ENCODE peak calls at places on chromosome X, in nine cellular contexts. One of them, this sample, is unnamed.

GRCh38 chrX:10533686-10534365 is 86.6 kb downstream of the MID1 start:
- DNase-seq in IMR-90: no peak
- DNase-seq in ovary: no peak
- DNase-seq in A549: no peak
- DNase-seq in uterus: no peak
- DNase-seq in esophagus muscularis mucosa: no peak
- DNase-seq in stomach: no peak
- DNase-seq in testis: no peak
- DNase-seq in HCT116: no peak
- DNase-seq in this sample: no peak

GRCh38 chrX:24988314-24988713 is 27.5 kb downstream of the ARX start:
- DNase-seq in esophagus muscularis mucosa: no peak
- DNase-seq in HCT116: no peak
- DNase-seq in IMR-90: no peak
- DNase-seq in ovary: no peak
- DNase-seq in testis: no peak
- DNase-seq in A549: no peak
- DNase-seq in uterus: no peak
- DNase-seq in stomach: no peak
- DNase-seq in this sample: no peak

GRCh38 chrX:15167826-15168225 is 102.1 kb downstream of the ASB9 start:
- DNase-seq in IMR-90: no peak
- DNase-seq in HCT116: no peak
- DNase-seq in uterus: no peak
- DNase-seq in testis: no peak
- DNase-seq in stomach: no peak
- DNase-seq in A549: no peak
- DNase-seq in ovary: no peak
- DNase-seq in esophagus muscularis mucosa: no peak
- DNase-seq in this sample: no peak

GRCh38 chrX:10231461-10231860 is 74.7 kb downstream of the CLCN4 start:
- DNase-seq in stomach: no peak
- DNase-seq in esophagus muscularis mucosa: no peak
- DNase-seq in IMR-90: no peak
- DNase-seq in HCT116: no peak
- DNase-seq in testis: no peak
- DNase-seq in uterus: no peak
- DNase-seq in ovary: no peak
- DNase-seq in A549: no peak
- DNase-seq in this sample: no peak

GRCh38 chrX:149131780-149132179 is 373.3 kb downstream of the IDS start:
- DNase-seq in ovary: no peak
- DNase-seq in stomach: no peak
- DNase-seq in A549: no peak
- DNase-seq in HCT116: no peak
- DNase-seq in IMR-90: no peak
- DNase-seq in uterus: no peak
- DNase-seq in testis: no peak
- DNase-seq in esophagus muscularis mucosa: no peak
- DNase-seq in this sample: no peak

GRCh38 chrX:34467437-34467836 is 189.6 kb downstream of the TMEM47 start:
- DNase-seq in A549: no peak
- DNase-seq in testis: no peak
- DNase-seq in stomach: no peak
- DNase-seq in esophagus muscularis mucosa: no peak
- DNase-seq in ovary: no peak
- DNase-seq in HCT116: no peak
- DNase-seq in uterus: no peak
- DNase-seq in IMR-90: no peak
- DNase-seq in this sample: no peak

GRCh38 chrX:22247169-22247568 is 25.5 kb upstream of the CBLL2 start:
- DNase-seq in ovary: no peak
- DNase-seq in esophagus muscularis mucosa: no peak
- DNase-seq in HCT116: no peak
- DNase-seq in A549: no peak
- DNase-seq in testis: no peak
- DNase-seq in IMR-90: peak; percentile 41
- DNase-seq in stomach: no peak
- DNase-seq in uterus: no peak
- DNase-seq in this sample: no peak

GRCh38 chrX:30657542-30658238 is 4.5 kb downstream of the GK start:
- DNase-seq in uterus: no peak
- DNase-seq in stomach: no peak
- DNase-seq in ovary: no peak
- DNase-seq in IMR-90: peak; percentile 69
- DNase-seq in A549: no peak
- DNase-seq in HCT116: no peak
- DNase-seq in testis: no peak
- DNase-seq in esophagus muscularis mucosa: no peak
- DNase-seq in this sample: no peak

GRCh38 chrX:650274-650673 is 19.7 kb downstream of the SHOX start:
- DNase-seq in IMR-90: no peak
- DNase-seq in esophagus muscularis mucosa: no peak
- DNase-seq in A549: no peak
- DNase-seq in stomach: no peak
- DNase-seq in ovary: no peak
- DNase-seq in uterus: no peak
- DNase-seq in testis: no peak
- DNase-seq in HCT116: no peak
- DNase-seq in this sample: no peak

GRCh38 chrX:33183366-33183765 is 28.0 kb downstream of the DMD start:
- DNase-seq in uterus: peak; percentile 47
- DNase-seq in esophagus muscularis mucosa: no peak
- DNase-seq in A549: no peak
- DNase-seq in HCT116: no peak
- DNase-seq in testis: peak; percentile 50
- DNase-seq in ovary: no peak
- DNase-seq in IMR-90: peak; percentile 82
- DNase-seq in stomach: peak; percentile 33
- DNase-seq in this sample: peak; percentile 18

GRCh38 chrX:4547218-4547836 is 833.9 kb upstream of the PRKX start:
- DNase-seq in esophagus muscularis mucosa: no peak
- DNase-seq in HCT116: peak; percentile 16
- DNase-seq in IMR-90: peak; percentile 40
- DNase-seq in ovary: peak; percentile 30
- DNase-seq in A549: peak; percentile 4
- DNase-seq in testis: peak; percentile 41
- DNase-seq in stomach: peak; percentile 65
- DNase-seq in uterus: peak; percentile 15
- DNase-seq in this sample: peak; percentile 16

GRCh38 chrX:15505104-15505503 is 4.5 kb downstream of the BMX start:
- DNase-seq in stomach: no peak
- DNase-seq in esophagus muscularis mucosa: no peak
- DNase-seq in ovary: no peak
- DNase-seq in uterus: no peak
- DNase-seq in IMR-90: no peak
- DNase-seq in testis: no peak
- DNase-seq in A549: no peak
- DNase-seq in HCT116: no peak
- DNase-seq in this sample: no peak

GRCh38 chrX:150926791-150927190 is 28.3 kb upstream of the CD99L2 start:
- DNase-seq in stomach: no peak
- DNase-seq in ovary: no peak
- DNase-seq in IMR-90: no peak
- DNase-seq in HCT116: no peak
- DNase-seq in testis: no peak
- DNase-seq in uterus: no peak
- DNase-seq in esophagus muscularis mucosa: no peak
- DNase-seq in A549: no peak
- DNase-seq in this sample: no peak

GRCh38 chrX:120697053-120697452 is 67.2 kb upstream of the C1GALT1C1 start:
- DNase-seq in testis: no peak
- DNase-seq in ovary: no peak
- DNase-seq in uterus: no peak
- DNase-seq in A549: no peak
- DNase-seq in stomach: no peak
- DNase-seq in IMR-90: no peak
- DNase-seq in HCT116: no peak
- DNase-seq in esophagus muscularis mucosa: no peak
- DNase-seq in this sample: no peak

GRCh38 chrX:147935156-147935758 is 23.5 kb downstream of the FMR1 start:
- DNase-seq in ovary: no peak
- DNase-seq in testis: no peak
- DNase-seq in IMR-90: no peak
- DNase-seq in A549: no peak
- DNase-seq in stomach: no peak
- DNase-seq in uterus: no peak
- DNase-seq in esophagus muscularis mucosa: no peak
- DNase-seq in HCT116: no peak
- DNase-seq in this sample: no peak

GRCh38 chrX:51891821-51892551 is 1.4 kb upstream of the MAGED1 start:
- DNase-seq in stomach: no peak
- DNase-seq in HCT116: no peak
- DNase-seq in IMR-90: peak; percentile 69
- DNase-seq in A549: no peak
- DNase-seq in ovary: no peak
- DNase-seq in uterus: peak; percentile 58
- DNase-seq in esophagus muscularis mucosa: no peak
- DNase-seq in testis: peak; percentile 32
- DNase-seq in this sample: no peak

GRCh38 chrX:132955710-132956109 is 2.7 kb downstream of the HS6ST2 start:
- DNase-seq in A549: no peak
- DNase-seq in stomach: no peak
- DNase-seq in testis: no peak
- DNase-seq in HCT116: no peak
- DNase-seq in ovary: peak; percentile 44
- DNase-seq in esophagus muscularis mucosa: no peak
- DNase-seq in IMR-90: no peak
- DNase-seq in uterus: no peak
- DNase-seq in this sample: no peak

DNA sequence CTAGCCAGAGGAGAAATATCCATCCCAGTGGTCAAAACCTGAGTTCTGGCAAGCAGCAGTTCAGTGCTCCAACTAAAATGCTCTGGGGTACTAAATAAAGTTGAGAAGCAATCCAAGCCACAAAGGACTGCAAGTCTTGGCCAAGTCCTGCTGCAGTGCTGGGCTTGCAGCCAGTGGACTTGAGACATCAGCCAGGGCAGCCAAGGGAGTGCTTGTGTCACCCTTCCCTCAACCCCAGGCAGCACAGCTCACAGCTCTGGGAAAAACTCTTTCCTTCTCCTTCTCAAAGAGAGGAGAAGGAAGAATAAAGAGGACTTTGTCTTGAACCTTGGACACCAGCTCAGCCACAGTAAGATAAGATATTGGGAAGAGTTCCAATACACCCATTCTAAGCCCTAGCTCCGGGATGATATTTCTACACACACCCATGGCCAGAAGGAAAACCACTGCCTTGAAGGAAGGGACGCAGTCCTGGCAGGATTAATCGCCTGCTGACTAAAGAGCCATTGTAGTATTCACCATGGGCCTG is 99.8 kb downstream of the PTCHD1 start:
- DNase-seq in A549: no peak
- DNase-seq in testis: peak; percentile 85
- DNase-seq in stomach: peak; percentile 84
- DNase-seq in ovary: peak; percentile 42
- DNase-seq in HCT116: no peak
- DNase-seq in uterus: peak; percentile 67
- DNase-seq in IMR-90: peak; percentile 2
- DNase-seq in esophagus muscularis mucosa: no peak
- DNase-seq in this sample: peak; percentile 83
- H3K27ac ChIP-seq in A549: no peak overlapping the region
- H3K27ac ChIP-seq in testis: no peak overlapping the region
- H3K27ac ChIP-seq in stomach: peak overlapping the region; percentile 64
- H3K27ac ChIP-seq in ovary: no peak overlapping the region
- H3K27ac ChIP-seq in HCT116: no peak overlapping the region
- H3K27ac ChIP-seq in uterus: peak overlapping the region; percentile 51
- H3K27ac ChIP-seq in IMR-90: no peak overlapping the region
- H3K27ac ChIP-seq in esophagus muscularis mucosa: peak overlapping the region; percentile 53
- H3K27ac ChIP-seq in this sample: no peak overlapping the region

DNA sequence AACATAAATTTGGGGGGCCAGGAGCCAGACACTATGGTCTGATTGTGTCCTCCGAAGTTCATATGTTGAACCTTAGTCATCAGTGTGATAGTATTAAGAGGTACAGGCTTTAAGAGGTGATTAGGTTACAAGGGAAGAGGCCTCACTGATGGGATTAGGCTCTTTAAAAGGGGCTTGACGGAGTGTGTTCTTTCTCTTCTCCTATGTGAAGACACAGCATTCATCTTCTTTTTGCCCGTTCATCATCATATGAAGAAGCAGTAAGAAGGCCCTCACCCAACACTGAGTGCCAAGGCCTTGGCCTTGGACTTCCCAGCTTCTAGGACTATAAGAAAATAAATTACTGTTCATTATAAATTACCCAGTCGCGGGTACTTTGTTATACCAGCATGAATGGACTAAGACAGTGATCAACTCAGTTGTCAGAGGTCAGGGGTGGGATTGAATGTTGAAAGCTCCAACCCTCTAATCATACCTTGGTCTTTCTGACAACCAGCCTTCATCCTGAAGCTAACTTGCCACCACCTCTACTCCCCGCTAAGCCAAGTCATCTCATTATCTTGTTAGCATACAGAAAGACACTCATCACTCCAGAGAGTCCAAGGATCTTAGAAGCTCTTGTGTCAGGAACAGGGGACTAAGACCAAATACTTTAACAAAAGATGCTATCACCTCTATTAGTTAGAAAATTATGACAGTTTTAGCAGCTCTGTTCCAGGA is 543.4 kb upstream of the DIPK2B start:
- DNase-seq in A549: no peak
- DNase-seq in testis: no peak
- DNase-seq in uterus: no peak
- DNase-seq in HCT116: no peak
- DNase-seq in stomach: no peak
- DNase-seq in IMR-90: no peak
- DNase-seq in ovary: no peak
- DNase-seq in esophagus muscularis mucosa: no peak
- DNase-seq in this sample: no peak
- TF ChIP-seq POLR2A in A549: no peak
- TF ChIP-seq POLR2A in testis: no peak
- TF ChIP-seq POLR2A in uterus: no peak
- TF ChIP-seq POLR2A in HCT116: no peak
- TF ChIP-seq POLR2A in stomach: no peak
- TF ChIP-seq POLR2A in IMR-90: no peak
- TF ChIP-seq POLR2A in ovary: no peak
- TF ChIP-seq POLR2A in esophagus muscularis mucosa: no peak
- TF ChIP-seq POLR2A in this sample: no peak

DNA sequence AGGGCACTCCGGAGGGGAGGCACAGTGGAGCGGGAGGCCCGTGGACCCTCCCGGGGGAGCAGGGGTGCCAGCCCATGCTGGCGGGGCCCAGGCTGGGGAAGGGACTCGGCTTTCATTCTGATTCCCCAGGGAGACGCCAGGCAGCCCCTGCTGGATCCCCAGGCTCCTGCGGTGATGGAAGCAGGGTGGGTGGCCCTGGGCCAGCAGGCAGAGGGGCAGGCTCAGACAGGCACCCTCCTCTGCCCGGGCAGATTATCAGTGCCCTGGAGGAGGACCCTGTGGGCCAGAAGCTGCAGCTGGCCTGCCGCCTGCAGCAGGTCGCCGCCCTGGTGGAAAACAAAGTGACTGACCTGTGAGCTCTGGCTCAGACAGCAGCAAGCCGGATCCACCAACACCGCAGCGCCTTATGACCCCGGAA is 2.1 kb upstream of the SRPK3 start:
- DNase-seq in A549: no peak
- DNase-seq in stomach: no peak
- DNase-seq in IMR-90: no peak
- DNase-seq in ovary: no peak
- DNase-seq in HCT116: no peak
- DNase-seq in uterus: no peak
- DNase-seq in testis: no peak
- DNase-seq in esophagus muscularis mucosa: no peak
- DNase-seq in this sample: no peak
- H3K4me3 ChIP-seq in A549: no peak overlapping the region
- H3K4me3 ChIP-seq in stomach: no peak overlapping the region
- H3K4me3 ChIP-seq in IMR-90: no peak overlapping the region
- H3K4me3 ChIP-seq in ovary: no peak overlapping the region
- H3K4me3 ChIP-seq in HCT116: no peak overlapping the region
- H3K4me3 ChIP-seq in uterus: no peak overlapping the region
- H3K4me3 ChIP-seq in testis: no peak overlapping the region
- H3K4me3 ChIP-seq in esophagus muscularis mucosa: no peak overlapping the region
- H3K4me3 ChIP-seq in this sample: no peak overlapping the region

GRCh38 chrX:101057095-101057714 is 5.3 kb upstream of the TRMT2B start:
- DNase-seq in A549: no peak
- DNase-seq in HCT116: no peak
- DNase-seq in testis: no peak
- DNase-seq in esophagus muscularis mucosa: no peak
- DNase-seq in stomach: no peak
- DNase-seq in uterus: no peak
- DNase-seq in ovary: no peak
- DNase-seq in IMR-90: peak; percentile 68
- DNase-seq in this sample: no peak
- H3K27ac ChIP-seq in A549: no peak overlapping the region
- H3K27ac ChIP-seq in HCT116: no peak overlapping the region
- H3K27ac ChIP-seq in testis: no peak overlapping the region
- H3K27ac ChIP-seq in esophagus muscularis mucosa: no peak overlapping the region
- H3K27ac ChIP-seq in stomach: no peak overlapping the region
- H3K27ac ChIP-seq in uterus: no peak overlapping the region
- H3K27ac ChIP-seq in ovary: no peak overlapping the region
- H3K27ac ChIP-seq in IMR-90: no peak overlapping the region
- H3K27ac ChIP-seq in this sample: no peak overlapping the region

This sample was measured in thyroid gland.